ENCODE peak calls at places on chromosome 12, in four cellular contexts. D, L, X and N are unnamed samples.

GRCh38 chr12:26239508-26240328 is 44.3 kb downstream of the SSPN start:
- DNase-seq in X (peak; percentile 11), D (peak; percentile 88), L (peak; percentile 85), N (peak; percentile 78)

GRCh38 chr12:1474567-1475153 is 119.7 kb downstream of the FBXL14 start:
- DNase-seq in D (no peak), X (peak; percentile 19), L (no peak), N (peak; percentile 91)

GRCh38 chr12:15956010-15956409 is 44.9 kb downstream of the DERA start:
- DNase-seq in L (no peak), D (no peak), X (no peak), N (no peak)

GRCh38 chr12:67306712-67307111 is 37.6 kb downstream of the CAND1 start:
- DNase-seq in X (no peak), D (no peak), L (no peak), N (no peak)

GRCh38 chr12:6827437-6827894 is 741 bp upstream of the P3H3 start:
- DNase-seq in L (peak; percentile 95), D (peak; percentile 85), X (peak; percentile 75), N (peak; percentile 72)

GRCh38 chr12:118513554-118513953 is 137.2 kb downstream of the SUDS3 start:
- DNase-seq in L (no peak), X (no peak), D (no peak), N (no peak)

GRCh38 chr12:80802652-80803051 is 85.9 kb downstream of the MYF5 start:
- DNase-seq in D (no peak), L (no peak), X (no peak), N (no peak)

GRCh38 chr12:70248916-70249315 is 5.7 kb downstream of the CNOT2 start:
- DNase-seq in L (no peak), X (no peak), D (no peak), N (no peak)

GRCh38 chr12:3004655-3005565 is 45.7 kb downstream of the TEAD4 start:
- DNase-seq in X (peak; percentile 13), L (no peak), D (peak; percentile 49), N (no peak)

GRCh38 chr12:53174881-53175491 is 5.5 kb upstream of the ZNF740 start:
- DNase-seq in L (no peak), X (no peak), D (no peak), N (peak; percentile 48)

GRCh38 chr12:127893875-127894635 is 372.9 kb upstream of the TMEM132C start:
- DNase-seq in L (no peak), X (no peak), D (no peak), N (no peak)
- TF ChIP-seq CTCF in L (no peak), X (no peak), D (no peak), N (peak; percentile 37)

GRCh38 chr12:105425263-105426174 is 95.0 kb downstream of the C12orf75 start:
- DNase-seq in X (no peak), L (no peak), D (no peak), N (no peak)

GRCh38 chr12:105431537-105431936 is 101.0 kb downstream of the C12orf75 start:
- DNase-seq in X (no peak), D (no peak), L (no peak), N (no peak)

GRCh38 chr12:105426766-105427165 is 96.3 kb downstream of the C12orf75 start:
- DNase-seq in D (no peak), X (no peak), L (no peak), N (no peak)

GRCh38 chr12:105428793-105429192 is 98.3 kb downstream of the C12orf75 start:
- DNase-seq in L (no peak), D (no peak), X (no peak), N (no peak)

DNA sequence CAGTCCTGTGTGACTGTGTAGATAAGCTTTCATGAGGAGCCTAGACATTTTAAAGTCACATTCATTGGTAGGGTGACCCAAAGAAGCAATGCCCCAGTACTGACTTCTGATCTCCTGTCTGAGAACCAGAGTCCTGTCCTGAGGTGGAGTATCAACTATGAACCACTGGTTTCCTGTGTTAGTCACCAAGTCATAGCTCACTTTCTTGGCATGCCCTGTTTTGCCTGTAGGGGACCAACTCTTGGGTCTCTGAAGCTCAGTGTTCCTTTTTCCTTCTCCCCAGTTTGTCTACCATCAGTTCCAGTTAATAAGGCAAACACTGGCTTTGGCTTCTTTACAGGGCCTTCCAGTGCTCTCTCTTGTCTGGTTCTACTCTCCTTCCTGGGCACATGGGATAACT is 97.4 kb downstream of the C12orf75 start:
- DNase-seq in X (peak; percentile 42), L (no peak), D (no peak), N (no peak)
- TF ChIP-seq CTCF in X (no peak), L (no peak), D (no peak), N (peak; percentile 58)

GRCh38 chr12:13210543-13211190 is 14.1 kb downstream of the EMP1 start:
- DNase-seq in D (no peak), X (no peak), L (no peak), N (no peak)

GRCh38 chr12:13209279-13210021 is 12.9 kb downstream of the EMP1 start:
- DNase-seq in X (no peak), L (no peak), D (no peak), N (no peak)

GRCh38 chr12:13210022-13210539 is 13.6 kb downstream of the EMP1 start:
- DNase-seq in X (no peak), L (no peak), D (no peak), N (no peak)

GRCh38 chr12:13206560-13206897 is 10.0 kb downstream of the EMP1 start:
- DNase-seq in L (no peak), X (no peak), D (no peak), N (no peak)

GRCh38 chr12:13208533-13209278 is 12.2 kb downstream of the EMP1 start:
- DNase-seq in X (no peak), D (no peak), L (no peak), N (peak; percentile 50)
- TF ChIP-seq CTCF in X (no peak), D (no peak), L (peak; percentile 15), N (peak; percentile 75)

DNA sequence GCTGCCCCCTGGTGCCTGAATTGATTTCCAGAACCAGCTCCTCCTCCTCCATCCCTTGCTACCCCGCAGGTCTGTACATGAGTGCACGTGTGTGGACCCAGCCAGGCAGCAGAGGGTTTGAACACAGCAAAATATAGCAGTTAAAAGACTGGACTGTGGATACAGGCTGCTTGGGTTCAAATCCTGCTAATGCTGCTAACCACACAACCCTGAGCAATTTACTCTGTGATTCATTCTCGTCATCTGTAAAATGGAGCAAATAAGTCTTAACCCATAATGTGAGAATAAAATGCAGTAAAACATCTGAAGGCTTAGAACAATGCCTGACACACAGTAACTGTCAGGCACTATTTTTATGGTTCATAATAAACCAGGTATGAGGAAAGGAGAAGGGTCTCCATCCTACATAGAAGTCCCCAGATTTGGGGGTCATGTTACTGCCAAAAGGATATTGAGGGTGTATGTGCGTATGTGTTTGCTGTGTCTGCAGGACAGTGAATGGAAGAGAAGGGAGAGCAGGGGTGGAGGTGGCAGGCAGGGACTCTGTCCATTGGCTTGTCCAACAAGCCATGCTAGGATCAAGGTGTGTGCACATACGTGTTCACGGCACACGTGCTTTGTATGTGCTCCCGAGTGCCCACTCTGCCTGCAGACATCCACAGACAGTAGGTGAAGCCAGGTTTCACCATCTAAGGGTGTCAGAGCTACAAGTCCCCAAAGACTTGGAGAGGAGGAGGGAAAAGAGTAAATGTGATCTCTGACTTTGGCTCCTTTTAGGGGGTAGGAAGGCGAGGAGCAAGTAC is 1.5 kb upstream of the STAT6 start:
- DNase-seq in X (no peak), D (no peak), L (no peak), N (no peak)
- TF ChIP-seq CTCF in X (peak; percentile 76), D (peak; percentile 82), L (no peak), N (peak; percentile 87)

GRCh38 chr12:133080619-133081407 is at the start of gene ZNF140:
- DNase-seq in X (peak; percentile 76), L (peak; percentile 93), D (peak; percentile 98), N (peak; percentile 92)
- TF ChIP-seq CTCF in X (no peak), L (no peak), D (peak; percentile 31), N (peak; percentile 67)

GRCh38 chr12:8032242-8033152 is at the start of gene FOXJ2:
- DNase-seq in D (peak; percentile 90), L (peak; percentile 50), X (peak; percentile 64), N (peak; percentile 32)
- TF ChIP-seq CTCF in D (no peak), L (no peak), X (no peak), N (peak; percentile 47)

GRCh38 chr12:75491169-75491568 is 10.6 kb downstream of the GLIPR1 start:
- DNase-seq in L (no peak), X (no peak), D (no peak), N (no peak)

GRCh38 chr12:75489187-75489586 is 8.6 kb downstream of the GLIPR1 start:
- DNase-seq in D (no peak), L (no peak), X (no peak), N (no peak)

GRCh38 chr12:75487310-75487709 is 6.8 kb downstream of the GLIPR1 start:
- DNase-seq in X (no peak), L (no peak), D (no peak), N (no peak)

GRCh38 chr12:75489613-75490210 is 9.2 kb downstream of the GLIPR1 start:
- DNase-seq in X (peak; percentile 54), L (no peak), D (no peak), N (peak; percentile 69)

GRCh38 chr12:75488553-75488952 is 8.0 kb downstream of the GLIPR1 start:
- DNase-seq in D (no peak), L (no peak), X (no peak), N (peak; percentile 54)
- TF ChIP-seq CTCF in D (peak; percentile 23), L (peak; percentile 31), X (no peak), N (peak; percentile 79)

DNA sequence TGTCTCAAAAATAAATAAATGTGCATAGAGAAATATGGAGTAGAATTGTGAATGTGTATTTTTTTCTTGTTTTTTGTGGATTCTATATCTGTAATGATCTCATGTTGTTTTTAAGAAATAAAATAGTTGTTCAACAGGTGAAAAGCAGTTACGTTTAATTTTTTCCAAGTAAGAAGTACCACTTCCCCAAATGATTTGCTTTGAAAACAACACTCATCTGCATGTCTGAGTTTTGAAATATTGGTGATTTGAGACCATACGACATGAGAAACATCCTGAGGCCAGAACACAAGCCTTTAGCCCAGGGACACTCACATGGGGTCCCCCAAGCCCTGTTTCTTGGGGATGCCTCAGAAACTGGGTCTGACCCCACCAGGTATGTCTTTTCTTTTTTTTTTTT is 4.2 kb upstream of the FICD start:
- DNase-seq in L (no peak), X (no peak), D (no peak), N (no peak)
- TF ChIP-seq CTCF in L (no peak), X (no peak), D (no peak), N (no peak)

GRCh38 chr12:96070670-96071279 is 35.4 kb upstream of the LTA4H start:
- DNase-seq in X (no peak), D (no peak), L (no peak), N (no peak)
- TF ChIP-seq CTCF in X (no peak), D (no peak), L (no peak), N (peak; percentile 40)